ENCODE peak calls at places on chromosomes 16 and 17, in four cellular contexts. L is K562, O is GM12878, X is HepG2. V is an unnamed sample.
A peak's percentile ranks its signal among the peaks of the same experiment; 100 is the strongest.

GRCh38 chr17:12927541-12928425 is 90.0 kb downstream of the ELAC2 start:
- DNase-seq in X (no peak), O (no peak), L (no peak), V (no peak)

GRCh38 chr17:73784015-73784603 is 139.9 kb upstream of the SDK2 start:
- DNase-seq in O (no peak), X (no peak), L (no peak), V (no peak)

GRCh38 chr16:3998793-3999478 is 117.3 kb downstream of the ADCY9 start:
- DNase-seq in L (no peak), O (no peak), X (no peak), V (no peak)

GRCh38 chr16:30896203-30896889 is at the start of gene CTF1:
- DNase-seq in O (no peak), X (peak; percentile 39), L (peak; percentile 86), V (peak; percentile 77)

GRCh38 chr17:11618861-11619566 is 20.7 kb downstream of the DNAH9 start:
- DNase-seq in X (peak; percentile 58), O (no peak), L (no peak), V (no peak)

GRCh38 chr17:42179911-42180410 is 981 bp downstream of the KCNH4 start:
- DNase-seq in L (peak; percentile 76), X (peak; percentile 47), O (no peak), V (peak; percentile 85)

GRCh38 chr16:73365010-73365409 is 317.1 kb upstream of the ZFHX3 start:
- DNase-seq in L (no peak), X (no peak), O (no peak), V (no peak)

GRCh38 chr17:59893617-59894100 is 738 bp downstream of the RPS6KB1 start:
- DNase-seq in X (peak; percentile 39), L (peak; percentile 30), O (no peak), V (no peak)

GRCh38 chr17:58196610-58197009 is 4.1 kb downstream of the EPX start:
- DNase-seq in O (no peak), X (no peak), L (no peak), V (no peak)

GRCh38 chr16:19860146-19861030 is 24.3 kb downstream of the GPRC5B start:
- DNase-seq in L (no peak), X (no peak), O (no peak), V (no peak)

GRCh38 chr16:57533618-57534336 is 2.6 kb downstream of the CCDC102A start:
- DNase-seq in X (no peak), L (peak; percentile 6), O (no peak), V (peak; percentile 5)

GRCh38 chr17:13837417-13837816 is 231.9 kb upstream of the COX10 start:
- DNase-seq in O (no peak), L (no peak), X (no peak), V (no peak)

GRCh38 chr17:38656959-38657823 is 17.6 kb downstream of the EPOP start:
- DNase-seq in X (peak; percentile 99), L (no peak), O (no peak), V (no peak)

GRCh38 chr16:10729649-10730048 is 14.0 kb upstream of the NUBP1 start:
- DNase-seq in O (no peak), X (no peak), L (no peak), V (no peak)

GRCh38 chr17:64779344-64780095 is 117.4 kb upstream of the SMURF2 start:
- DNase-seq in O (no peak), L (no peak), X (no peak), V (peak; percentile 62)

GRCh38 chr16:714558-715447 is at the start of gene METRN:
- DNase-seq in O (no peak), L (peak; percentile 94), X (peak; percentile 61), V (peak; percentile 93)

GRCh38 chr17:8188408-8188839 is 1.6 kb downstream of the BORCS6 start:
- DNase-seq in X (no peak), O (no peak), L (no peak), V (no peak)

GRCh38 chr17:66952031-66952524 is 12.4 kb upstream of the CACNG4 start:
- DNase-seq in O (no peak), L (no peak), X (peak; percentile 93), V (peak; percentile 36)

GRCh38 chr17:46862949-46863348 is 11.6 kb downstream of the WNT9B start:
- DNase-seq in L (peak; percentile 82), X (no peak), O (no peak), V (peak; percentile 78)

GRCh38 chr16:3023415-3023668 is 400 bp downstream of the HCFC1R1 start:
- DNase-seq in L (no peak), O (no peak), X (no peak), V (no peak)

GRCh38 chr16:15950167-15950854 is 895 bp downstream of the ABCC1 start:
- DNase-seq in X (peak; percentile 40), L (peak; percentile 55), O (no peak), V (no peak)

GRCh38 chr16:27798241-27798640 is 248.3 kb downstream of the KATNIP start:
- DNase-seq in O (no peak), L (no peak), X (no peak), V (no peak)

GRCh38 chr16:75402821-75403475 is 30.4 kb downstream of the CFDP1 start:
- DNase-seq in O (no peak), X (peak; percentile 36), L (peak; percentile 21), V (no peak)

GRCh38 chr17:39563476-39563875 is 44.2 kb downstream of the NEUROD2 start:
- DNase-seq in O (no peak), L (no peak), X (no peak), V (peak; percentile 46)

GRCh38 chr17:71180801-71181385 is 939.9 kb upstream of the SOX9 start:
- DNase-seq in X (no peak), O (no peak), L (no peak), V (no peak)

GRCh38 chr17:40074871-40075215 is 12.1 kb downstream of the THRA start:
- DNase-seq in O (no peak), L (no peak), X (no peak), V (no peak)

GRCh38 chr17:59361916-59362810 is 30.7 kb downstream of the YPEL2 start:
- DNase-seq in O (peak; percentile 86), L (no peak), X (no peak), V (no peak)

GRCh38 chr17:79628861-79629547 is 18.2 kb upstream of the RBFOX3 start:
- DNase-seq in L (no peak), O (no peak), X (no peak), V (peak; percentile 1)

DNA sequence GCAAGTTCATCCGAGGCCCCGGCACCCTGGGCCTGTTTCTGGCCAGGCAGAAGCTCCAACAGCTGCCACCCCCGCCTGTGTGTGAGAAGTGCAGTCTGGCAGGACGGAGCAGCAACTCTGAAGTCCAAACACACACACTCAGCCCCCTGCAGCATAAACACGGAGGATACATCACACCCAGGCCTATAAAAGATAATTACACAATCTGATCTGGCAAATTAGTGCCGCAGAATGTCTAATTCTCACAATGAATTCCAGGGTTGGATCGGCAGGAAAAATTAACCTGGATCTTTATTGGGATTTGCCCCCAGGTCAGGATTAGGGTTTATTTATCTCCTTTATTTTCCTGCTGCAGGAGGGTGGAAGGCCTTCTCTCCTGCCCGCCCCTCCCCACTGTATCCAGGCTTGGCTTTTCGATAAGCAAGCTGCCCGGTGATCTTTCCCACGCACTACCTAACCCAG is 311.4 kb downstream of the SOX9 start:
- DNase-seq in O (no peak), L (no peak), X (no peak), V (no peak)
- TF ChIP-seq CBFB in O (no peak), L (no peak), X (no peak), V (no peak)

GRCh38 chr16:79049040-79049439 is 551.5 kb downstream of the MAF start:
- DNase-seq in X (no peak), L (no peak), O (no peak), V (no peak)
- TF ChIP-seq CBFB in X (no peak), L (no peak), O (no peak), V (no peak)

GRCh38 chr17:62919388-62919787 is 46.6 kb upstream of the TANC2 start:
- DNase-seq in X (no peak), O (no peak), L (peak; percentile 72), V (no peak)
- TF ChIP-seq CBFB in X (no peak), O (no peak), L (peak; percentile 59), V (no peak)

GRCh38 chr16:23319861-23320615 is 17.9 kb downstream of the SCNN1B start:
- DNase-seq in X (no peak), L (no peak), O (no peak), V (no peak)
- TF ChIP-seq CBFB in X (no peak), L (no peak), O (no peak), V (no peak)

V was measured in WTC11.